ENCODE peak calls at places on chromosomes 6 and 20, in eight cellular contexts. One of them, this sample, is unnamed.

GRCh38 chr6:112029045-112029822 is 24.7 kb upstream of the CCN6 start:
- DNase-seq in Peyer's patch: peak
- DNase-seq in A549: peak
- DNase-seq in esophagus squamous epithelium: no peak
- DNase-seq in transverse colon: peak
- DNase-seq in stomach: peak
- DNase-seq in IMR-90: peak
- DNase-seq in NB4: peak
- DNase-seq in this sample: no peak

GRCh38 chr20:14374191-14374590 is 36.8 kb upstream of the FLRT3 start:
- DNase-seq in NB4: no peak
- DNase-seq in esophagus squamous epithelium: no peak
- DNase-seq in transverse colon: no peak
- DNase-seq in Peyer's patch: no peak
- DNase-seq in A549: no peak
- DNase-seq in stomach: no peak
- DNase-seq in IMR-90: no peak
- DNase-seq in this sample: no peak

GRCh38 chr6:117232191-117232590 is 33.2 kb upstream of the VGLL2 start:
- DNase-seq in esophagus squamous epithelium: no peak
- DNase-seq in NB4: no peak
- DNase-seq in Peyer's patch: no peak
- DNase-seq in transverse colon: no peak
- DNase-seq in A549: no peak
- DNase-seq in stomach: no peak
- DNase-seq in IMR-90: no peak
- DNase-seq in this sample: no peak

GRCh38 chr20:25294459-25295385 is 46.8 kb downstream of the PYGB start:
- DNase-seq in esophagus squamous epithelium: no peak
- DNase-seq in NB4: peak
- DNase-seq in stomach: peak
- DNase-seq in A549: peak
- DNase-seq in transverse colon: peak
- DNase-seq in IMR-90: peak
- DNase-seq in Peyer's patch: peak
- DNase-seq in this sample: no peak

GRCh38 chr6:17638212-17638611 is 38.1 kb downstream of the FAM8A1 start:
- DNase-seq in A549: no peak
- DNase-seq in Peyer's patch: no peak
- DNase-seq in NB4: no peak
- DNase-seq in esophagus squamous epithelium: no peak
- DNase-seq in stomach: no peak
- DNase-seq in transverse colon: no peak
- DNase-seq in IMR-90: peak
- DNase-seq in this sample: no peak

GRCh38 chr6:21666200-21666671 is 72.7 kb downstream of the SOX4 start:
- DNase-seq in transverse colon: peak
- DNase-seq in NB4: peak
- DNase-seq in IMR-90: no peak
- DNase-seq in A549: no peak
- DNase-seq in stomach: no peak
- DNase-seq in esophagus squamous epithelium: no peak
- DNase-seq in Peyer's patch: no peak
- DNase-seq in this sample: no peak

GRCh38 chr6:156991971-156992370 is 214.8 kb downstream of the ARID1B start:
- DNase-seq in IMR-90: peak
- DNase-seq in Peyer's patch: no peak
- DNase-seq in esophagus squamous epithelium: no peak
- DNase-seq in NB4: no peak
- DNase-seq in transverse colon: no peak
- DNase-seq in stomach: no peak
- DNase-seq in A549: no peak
- DNase-seq in this sample: no peak

GRCh38 chr6:24844061-24844460 is 45.3 kb upstream of the ARMH2 start:
- DNase-seq in stomach: no peak
- DNase-seq in A549: no peak
- DNase-seq in esophagus squamous epithelium: no peak
- DNase-seq in IMR-90: no peak
- DNase-seq in NB4: no peak
- DNase-seq in Peyer's patch: no peak
- DNase-seq in transverse colon: no peak
- DNase-seq in this sample: no peak

GRCh38 chr20:63950701-63951397 is 5.4 kb downstream of the UCKL1 start:
- DNase-seq in A549: no peak
- DNase-seq in stomach: no peak
- DNase-seq in Peyer's patch: no peak
- DNase-seq in NB4: no peak
- DNase-seq in transverse colon: no peak
- DNase-seq in esophagus squamous epithelium: no peak
- DNase-seq in IMR-90: no peak
- DNase-seq in this sample: no peak

GRCh38 chr6:73942581-73942980 is 246.6 kb downstream of the CD109 start:
- DNase-seq in NB4: peak
- DNase-seq in esophagus squamous epithelium: no peak
- DNase-seq in stomach: no peak
- DNase-seq in transverse colon: no peak
- DNase-seq in IMR-90: peak
- DNase-seq in A549: no peak
- DNase-seq in Peyer's patch: no peak
- DNase-seq in this sample: no peak

GRCh38 chr6:34792605-34793500 is 970 bp downstream of the BLTP3A start:
- DNase-seq in A549: peak
- DNase-seq in IMR-90: peak
- DNase-seq in esophagus squamous epithelium: no peak
- DNase-seq in Peyer's patch: peak
- DNase-seq in stomach: peak
- DNase-seq in NB4: peak
- DNase-seq in transverse colon: peak
- DNase-seq in this sample: peak

GRCh38 chr6:37674161-37674560 is 23.5 kb downstream of the MDGA1 start:
- DNase-seq in stomach: no peak
- DNase-seq in esophagus squamous epithelium: no peak
- DNase-seq in Peyer's patch: no peak
- DNase-seq in IMR-90: no peak
- DNase-seq in A549: no peak
- DNase-seq in transverse colon: no peak
- DNase-seq in NB4: no peak
- DNase-seq in this sample: no peak

GRCh38 chr6:34241351-34242215 is 4.9 kb downstream of the HMGA1 start:
- DNase-seq in IMR-90: no peak
- DNase-seq in stomach: no peak
- DNase-seq in transverse colon: no peak
- DNase-seq in NB4: no peak
- DNase-seq in esophagus squamous epithelium: no peak
- DNase-seq in A549: no peak
- DNase-seq in Peyer's patch: no peak
- DNase-seq in this sample: peak

GRCh38 chr20:63382551-63383300 is 21.6 kb upstream of the CHRNA4 start:
- DNase-seq in NB4: no peak
- DNase-seq in IMR-90: no peak
- DNase-seq in esophagus squamous epithelium: no peak
- DNase-seq in stomach: no peak
- DNase-seq in transverse colon: no peak
- DNase-seq in Peyer's patch: no peak
- DNase-seq in A549: no peak
- DNase-seq in this sample: no peak

GRCh38 chr20:10910535-10911239 is 236.9 kb upstream of the JAG1 start:
- DNase-seq in NB4: no peak
- DNase-seq in A549: no peak
- DNase-seq in stomach: no peak
- DNase-seq in IMR-90: no peak
- DNase-seq in transverse colon: no peak
- DNase-seq in Peyer's patch: no peak
- DNase-seq in esophagus squamous epithelium: no peak
- DNase-seq in this sample: no peak

GRCh38 chr6:167549187-167549586 is 224.3 kb downstream of the TTLL2 start:
- DNase-seq in NB4: no peak
- DNase-seq in stomach: no peak
- DNase-seq in Peyer's patch: no peak
- DNase-seq in esophagus squamous epithelium: no peak
- DNase-seq in A549: no peak
- DNase-seq in IMR-90: no peak
- DNase-seq in transverse colon: no peak
- DNase-seq in this sample: no peak

GRCh38 chr20:63094767-63095499 is 88.2 kb upstream of the BHLHE23 start:
- DNase-seq in Peyer's patch: no peak
- DNase-seq in NB4: no peak
- DNase-seq in A549: no peak
- DNase-seq in transverse colon: peak
- DNase-seq in stomach: no peak
- DNase-seq in IMR-90: no peak
- DNase-seq in esophagus squamous epithelium: no peak
- DNase-seq in this sample: no peak

GRCh38 chr6:45163952-45164766 is 164.0 kb upstream of the RUNX2 start:
- DNase-seq in A549: no peak
- DNase-seq in Peyer's patch: no peak
- DNase-seq in IMR-90: no peak
- DNase-seq in stomach: no peak
- DNase-seq in esophagus squamous epithelium: no peak
- DNase-seq in NB4: no peak
- DNase-seq in transverse colon: no peak
- DNase-seq in this sample: no peak

GRCh38 chr20:62678553-62678952 is 30.1 kb upstream of the NTSR1 start:
- DNase-seq in esophagus squamous epithelium: no peak
- DNase-seq in Peyer's patch: no peak
- DNase-seq in IMR-90: no peak
- DNase-seq in NB4: peak
- DNase-seq in A549: no peak
- DNase-seq in transverse colon: no peak
- DNase-seq in stomach: no peak
- DNase-seq in this sample: no peak

GRCh38 chr20:50730765-50731054 is 670 bp upstream of the PARD6B start:
- DNase-seq in stomach: no peak
- DNase-seq in IMR-90: no peak
- DNase-seq in esophagus squamous epithelium: no peak
- DNase-seq in Peyer's patch: no peak
- DNase-seq in A549: no peak
- DNase-seq in transverse colon: no peak
- DNase-seq in NB4: no peak
- DNase-seq in this sample: no peak

GRCh38 chr20:50728981-50729874 is 2.2 kb upstream of the PARD6B start:
- DNase-seq in NB4: no peak
- DNase-seq in A549: no peak
- DNase-seq in esophagus squamous epithelium: no peak
- DNase-seq in Peyer's patch: no peak
- DNase-seq in stomach: peak
- DNase-seq in transverse colon: peak
- DNase-seq in IMR-90: no peak
- DNase-seq in this sample: peak

GRCh38 chr20:50731930-50732690 is 730 bp downstream of the PARD6B start:
- DNase-seq in NB4: no peak
- DNase-seq in Peyer's patch: no peak
- DNase-seq in IMR-90: no peak
- DNase-seq in esophagus squamous epithelium: no peak
- DNase-seq in A549: peak
- DNase-seq in transverse colon: no peak
- DNase-seq in stomach: no peak
- DNase-seq in this sample: peak

GRCh38 chr20:50729925-50730764 is 1.2 kb upstream of the PARD6B start:
- DNase-seq in NB4: no peak
- DNase-seq in transverse colon: peak
- DNase-seq in stomach: no peak
- DNase-seq in Peyer's patch: no peak
- DNase-seq in IMR-90: no peak
- DNase-seq in A549: no peak
- DNase-seq in esophagus squamous epithelium: no peak
- DNase-seq in this sample: peak

GRCh38 chr20:50731055-50731929 is at the start of gene PARD6B:
- DNase-seq in esophagus squamous epithelium: peak
- DNase-seq in NB4: peak
- DNase-seq in transverse colon: peak
- DNase-seq in A549: peak
- DNase-seq in IMR-90: peak
- DNase-seq in Peyer's patch: peak
- DNase-seq in stomach: peak
- DNase-seq in this sample: peak
- TF ChIP-seq POLR2A in esophagus squamous epithelium: peak
- TF ChIP-seq POLR2A in NB4: no peak
- TF ChIP-seq POLR2A in transverse colon: peak
- TF ChIP-seq POLR2A in A549: peak
- TF ChIP-seq POLR2A in IMR-90: no peak
- TF ChIP-seq POLR2A in Peyer's patch: peak
- TF ChIP-seq POLR2A in stomach: peak
- TF ChIP-seq POLR2A in this sample: no peak

GRCh38 chr20:50504231-50504823 is 5.9 kb upstream of the PTPN1 start:
- DNase-seq in IMR-90: no peak
- DNase-seq in NB4: peak
- DNase-seq in transverse colon: no peak
- DNase-seq in A549: no peak
- DNase-seq in esophagus squamous epithelium: no peak
- DNase-seq in stomach: no peak
- DNase-seq in Peyer's patch: no peak
- DNase-seq in this sample: no peak
- TF ChIP-seq CTCF in IMR-90: peak
- TF ChIP-seq CTCF in NB4: peak
- TF ChIP-seq CTCF in transverse colon: no peak
- TF ChIP-seq CTCF in A549: peak
- TF ChIP-seq CTCF in esophagus squamous epithelium: no peak
- TF ChIP-seq CTCF in stomach: peak
- TF ChIP-seq CTCF in Peyer's patch: peak
- TF ChIP-seq CTCF in this sample: peak

DNA sequence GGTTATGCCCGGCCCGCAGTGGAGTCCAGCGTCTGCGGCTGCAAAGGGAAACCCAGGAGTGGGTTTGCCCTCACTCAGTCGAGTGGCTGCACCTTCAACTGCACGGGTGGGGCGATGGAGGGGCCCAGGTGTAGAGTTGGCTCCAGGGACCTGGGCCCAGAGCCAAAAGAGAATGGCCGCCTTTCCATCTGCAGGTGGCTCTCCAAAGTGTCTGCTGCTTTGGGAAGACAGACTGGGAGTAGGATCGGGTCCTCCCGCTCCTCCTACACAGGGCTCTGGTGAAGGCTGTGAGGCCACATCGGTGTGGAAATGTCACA is 80.1 kb downstream of the PTPN1 start:
- DNase-seq in A549: no peak
- DNase-seq in stomach: no peak
- DNase-seq in transverse colon: no peak
- DNase-seq in IMR-90: no peak
- DNase-seq in Peyer's patch: no peak
- DNase-seq in NB4: no peak
- DNase-seq in esophagus squamous epithelium: no peak
- DNase-seq in this sample: no peak
- TF ChIP-seq POLR2A in A549: no peak
- TF ChIP-seq POLR2A in stomach: no peak
- TF ChIP-seq POLR2A in transverse colon: no peak
- TF ChIP-seq POLR2A in IMR-90: no peak
- TF ChIP-seq POLR2A in Peyer's patch: no peak
- TF ChIP-seq POLR2A in NB4: no peak
- TF ChIP-seq POLR2A in esophagus squamous epithelium: no peak
- TF ChIP-seq POLR2A in this sample: no peak

DNA sequence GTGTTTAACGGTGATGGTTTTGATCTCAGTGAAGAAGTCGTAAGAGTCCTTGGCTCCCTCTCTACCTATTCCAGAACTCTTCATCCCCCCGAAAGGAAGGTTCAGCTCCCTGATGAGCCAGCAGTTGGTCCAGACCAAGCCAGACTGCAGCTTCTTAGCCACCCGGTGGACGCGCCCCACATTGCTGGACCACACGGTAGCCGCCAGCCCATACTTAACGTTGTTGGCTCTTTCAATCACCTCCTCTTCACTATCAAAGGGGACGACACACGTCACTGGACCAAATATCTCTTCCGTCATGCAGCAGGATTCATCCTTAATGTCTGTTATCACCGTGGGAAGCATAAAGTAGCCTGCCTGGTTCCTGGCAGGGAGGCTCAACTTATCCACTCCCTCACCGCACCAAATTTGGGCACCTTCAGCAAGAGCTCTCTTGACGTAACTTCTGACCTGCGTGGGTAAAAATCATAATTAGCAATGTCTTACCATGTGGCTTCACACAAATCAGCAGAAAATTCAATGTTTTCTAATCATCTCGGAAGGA is 31.4 kb downstream of the ALDH8A1 start:
- DNase-seq in stomach: no peak
- DNase-seq in esophagus squamous epithelium: no peak
- DNase-seq in IMR-90: no peak
- DNase-seq in Peyer's patch: no peak
- DNase-seq in NB4: no peak
- DNase-seq in transverse colon: no peak
- DNase-seq in A549: no peak
- DNase-seq in this sample: no peak
- TF ChIP-seq CTCF in stomach: no peak
- TF ChIP-seq CTCF in esophagus squamous epithelium: no peak
- TF ChIP-seq CTCF in IMR-90: no peak
- TF ChIP-seq CTCF in Peyer's patch: no peak
- TF ChIP-seq CTCF in NB4: no peak
- TF ChIP-seq CTCF in transverse colon: no peak
- TF ChIP-seq CTCF in A549: no peak
- TF ChIP-seq CTCF in this sample: no peak